ENCODE peak calls at places on chromosomes 2 and 18, in six cellular contexts. K is IMR-90, P is H9, J is neuronal stem cell, B is H1, T is trophoblast cell. F is an unnamed sample. For H3K4me1, the result is how much of the 10 kb centered on the place peaks cover.

GRCh38 chr2:234495801-234496441 is 960 bp downstream of the ARL4C start:
- DNase-seq in K (peak), P (peak), J (no peak), B (peak), T (no peak), F (peak)

GRCh38 chr2:70525032-70525431 is 28.6 kb downstream of the TGFA start:
- DNase-seq in K (no peak), P (no peak), J (no peak), B (no peak), T (no peak), F (no peak)

GRCh38 chr2:182650704-182651103 is 65.4 kb upstream of the DNAJC10 start:
- DNase-seq in K (peak), P (no peak), J (peak), B (no peak), T (peak), F (peak)

GRCh38 chr2:3611136-3611535 is 16.2 kb downstream of the COLEC11 start:
- DNase-seq in K (no peak), P (no peak), J (no peak), B (no peak), T (no peak), F (no peak)

GRCh38 chr2:172968061-172968469 is 107.6 kb upstream of the MAP3K20 start:
- DNase-seq in K (peak), P (no peak), J (no peak), B (no peak), T (no peak), F (peak)

GRCh38 chr2:82062469-82062868 is 1757.9 kb upstream of the LRRTM1 start:
- DNase-seq in K (no peak), P (no peak), J (no peak), B (no peak), T (no peak), F (no peak)

GRCh38 chr2:234286118-234286598 is 210.7 kb downstream of the ARL4C start:
- DNase-seq in K (peak), P (no peak), J (no peak), B (no peak), T (no peak), F (no peak)

GRCh38 chr18:46728219-46728930 is 28.5 kb downstream of the ST8SIA5 start:
- DNase-seq in K (no peak), P (no peak), J (no peak), B (no peak), T (no peak), F (no peak)

GRCh38 chr2:18763338-18763737 is 174.0 kb upstream of the NT5C1B start:
- DNase-seq in K (peak), P (no peak), J (no peak), B (no peak), T (no peak), F (peak)

GRCh38 chr2:201699384-201699783 is 940 bp upstream of the MPP4 start:
- DNase-seq in K (no peak), P (no peak), J (no peak), B (no peak), T (no peak), F (no peak)

GRCh38 chr2:163595033-163595432 is 140.8 kb downstream of the FIGN start:
- DNase-seq in K (peak), P (no peak), J (no peak), B (no peak), T (no peak), F (no peak)
- H3K4me1 ChIP-seq in K (under half), P (under half), J (under half), B (under half), T (under half), F (under half)

GRCh38 chr2:42103829-42104228 is 56.0 kb downstream of the PKDCC start:
- DNase-seq in K (no peak), P (no peak), J (no peak), B (no peak), T (peak), F (no peak)

GRCh38 chr2:42100696-42101585 is 53.1 kb downstream of the PKDCC start:
- DNase-seq in K (peak), P (peak), J (peak), B (peak), T (peak), F (peak)

GRCh38 chr2:42104621-42105020 is 56.8 kb downstream of the PKDCC start:
- DNase-seq in K (no peak), P (no peak), J (no peak), B (no peak), T (no peak), F (no peak)

GRCh38 chr2:42101641-42102605 is 54.1 kb downstream of the PKDCC start:
- DNase-seq in K (peak), P (no peak), J (peak), B (peak), T (peak), F (peak)

GRCh38 chr2:42102606-42103450 is 55.0 kb downstream of the PKDCC start:
- DNase-seq in K (no peak), P (peak), J (peak), B (peak), T (peak), F (no peak)
- H4K91ac ChIP-seq in K (peak), P (no peak), J (no peak), B (no peak), T (peak), F (peak)

GRCh38 chr18:54224379-54225014 is at the start of gene MBD2:
- DNase-seq in K (peak), P (peak), J (peak), B (peak), T (peak), F (peak)
- H3K18ac ChIP-seq in K (no peak), P (no peak), J (peak), B (no peak), T (peak), F (peak)

DNA sequence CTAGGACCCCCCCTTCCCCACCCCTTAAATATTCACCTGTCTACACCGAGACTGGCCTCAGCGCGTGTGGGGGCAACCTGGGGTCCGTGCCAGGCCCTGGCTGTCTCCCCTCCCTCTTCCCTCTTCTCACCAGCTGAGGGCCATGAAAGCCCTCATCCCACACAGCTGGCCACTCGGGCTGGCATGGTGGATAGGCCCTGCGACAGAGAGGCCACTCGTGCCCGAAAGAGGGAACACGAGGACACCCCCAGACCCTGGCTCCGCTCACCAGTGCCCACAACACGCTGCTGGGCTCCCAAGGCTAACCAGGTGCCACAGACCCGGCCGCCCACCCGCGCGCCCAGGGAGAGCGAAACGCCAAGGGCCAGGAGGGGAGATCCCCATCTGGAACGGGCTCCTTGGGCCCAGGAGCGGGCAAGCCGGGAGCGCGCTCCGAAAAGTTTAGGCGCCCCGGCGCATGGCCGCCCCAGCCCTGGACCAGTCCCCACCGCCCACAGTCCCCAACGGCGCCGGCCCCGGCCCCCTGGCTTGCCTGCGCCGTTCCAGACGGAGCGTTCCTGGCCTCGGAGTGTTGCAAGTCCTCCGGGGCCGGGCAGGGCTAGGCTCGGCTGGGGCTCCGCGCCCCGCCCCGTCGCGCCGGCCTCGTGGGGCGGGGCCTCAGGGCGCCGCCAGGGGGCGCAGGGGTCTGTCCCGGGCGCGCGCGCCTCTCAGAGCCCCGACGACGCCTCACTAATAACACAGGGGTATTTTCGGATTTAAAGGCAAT is at the start of gene TMBIM1:
- DNase-seq in K (peak), P (peak), J (peak), B (peak), T (peak), F (peak)
- H3K4me1 ChIP-seq in K (under half), P (under half), J (under half), B (under half), T (under half), F (under half)

F was measured in mesenchymal stem cell.